ENCODE peak calls at places on chromosomes 5 and 9, in five cellular contexts. V is neuronal stem cell; R is endothelial cell; H is stimulated activated CD4-positive, alpha-beta T cell treated with anti-CD3 and anti-CD28 coated beads, Interleukin-12 subunit alpha, Interleukin-12 subunit beta, amount 100 ng/mL, for 48 hours; M is fibroblast of the conjunctiva. P is an unnamed sample.

GRCh38 chr5:150544606-150545219 is 36.8 kb downstream of the NDST1 start:
- DNase-seq in M (peak), H (peak), V (peak), R (peak), P (no peak)

GRCh38 chr9:801399-802071 is 40.0 kb upstream of the DMRT1 start:
- DNase-seq in H (no peak), V (no peak), R (no peak), M (peak), P (no peak)

GRCh38 chr5:76270214-76270613 is 132.9 kb upstream of the IQGAP2 start:
- DNase-seq in M (no peak), V (no peak), R (no peak), H (peak), P (no peak)

GRCh38 chr5:3385874-3386536 is 209.6 kb upstream of the IRX1 start:
- DNase-seq in V (no peak), M (no peak), R (no peak), H (no peak), P (peak)

GRCh38 chr5:43658499-43658898 is 55.5 kb downstream of the NNT start:
- DNase-seq in R (no peak), M (peak), V (no peak), H (no peak), P (no peak)

GRCh38 chr9:23962101-23962500 is 136.1 kb upstream of the ELAVL2 start:
- DNase-seq in H (no peak), V (no peak), R (no peak), M (no peak), P (no peak)

GRCh38 chr5:33753704-33754103 is 138.1 kb downstream of the ADAMTS12 start:
- DNase-seq in M (no peak), H (no peak), R (no peak), V (no peak), P (no peak)

GRCh38 chr9:75649060-75649459 is 241.4 kb upstream of the PCSK5 start:
- DNase-seq in R (no peak), H (no peak), V (no peak), M (no peak), P (no peak)

GRCh38 chr5:77560677-77561263 is 68.7 kb upstream of the WDR41 start:
- DNase-seq in V (peak), H (no peak), M (peak), R (peak), P (no peak)

GRCh38 chr5:107542831-107543231 is 127.9 kb downstream of the EFNA5 start:
- DNase-seq in M (peak), V (no peak), R (no peak), H (no peak), P (no peak)

GRCh38 chr9:101711330-101711941 is 27.0 kb downstream of the GRIN3A start:
- DNase-seq in V (no peak), R (peak), M (no peak), H (no peak), P (no peak)

GRCh38 chr5:122385786-122386185 is 73.7 kb downstream of the SNCAIP start:
- DNase-seq in V (no peak), H (no peak), R (no peak), M (no peak), P (no peak)

GRCh38 chr5:107951322-107951721 is 280.6 kb upstream of the EFNA5 start:
- DNase-seq in H (no peak), V (no peak), R (no peak), M (no peak), P (no peak)

GRCh38 chr5:93154551-93154950 is 426.5 kb downstream of the NR2F1-AS1 start:
- DNase-seq in M (no peak), V (no peak), H (no peak), R (no peak), P (no peak)

GRCh38 chr9:114291886-114292590 is 30.9 kb upstream of the ORM1 start:
- DNase-seq in H (no peak), R (no peak), V (no peak), M (no peak), P (peak)

P was measured in osteocyte.